ENCODE peak calls at places on chromosomes 13 and 19, in eight cellular contexts. H is colonic mucosa, X is pancreas, Z is IMR-90, E is neural progenitor cell, G is tibial nerve, K is fibroblast of lung, W is trophoblast cell. U is an unnamed sample. For H3K4me1, the result is how much of the 10 kb centered on the place peaks cover.

GRCh38 chr13:74325106-74325505 is 190.9 kb upstream of the KLF12 start:
- DNase-seq in W (no peak), G (no peak), X (peak), H (no peak), E (no peak), K (peak), Z (peak), U (no peak)

GRCh38 chr19:47377801-47378200 is 28.7 kb downstream of the DHX34 start:
- DNase-seq in E (no peak), H (no peak), Z (no peak), X (no peak), G (no peak), K (no peak), W (no peak), U (no peak)

GRCh38 chr13:40061466-40062450 is 406.3 kb downstream of the COG6 start:
- DNase-seq in H (no peak), Z (no peak), X (peak), K (peak), W (no peak), E (no peak), G (no peak), U (no peak)

GRCh38 chr13:24159921-24160324 is 597 bp upstream of the SPATA13 start:
- DNase-seq in K (peak), Z (no peak), X (no peak), W (no peak), H (no peak), G (no peak), E (peak), U (no peak)

GRCh38 chr13:97057196-97057595 is 62.9 kb upstream of the OXGR1 start:
- DNase-seq in X (no peak), G (no peak), H (no peak), W (no peak), Z (no peak), K (peak), E (no peak), U (no peak)

GRCh38 chr19:31534231-31534630 is 185.0 kb upstream of the TSHZ3 start:
- DNase-seq in E (no peak), G (no peak), W (no peak), H (no peak), Z (no peak), K (no peak), X (no peak), U (no peak)

GRCh38 chr19:19115954-19116353 is 22.3 kb downstream of the TMEM161A start:
- DNase-seq in X (peak), Z (no peak), H (peak), K (no peak), E (peak), G (no peak), W (peak), U (no peak)

GRCh38 chr19:34363094-34363493 is 1.9 kb upstream of the GPI start:
- DNase-seq in W (no peak), K (no peak), G (no peak), H (no peak), Z (no peak), X (no peak), E (peak), U (no peak)

GRCh38 chr13:79749985-79750551 is 269.1 kb downstream of the NDFIP2 start:
- DNase-seq in H (no peak), K (peak), Z (peak), E (peak), X (peak), G (peak), W (peak), U (peak)

DNA sequence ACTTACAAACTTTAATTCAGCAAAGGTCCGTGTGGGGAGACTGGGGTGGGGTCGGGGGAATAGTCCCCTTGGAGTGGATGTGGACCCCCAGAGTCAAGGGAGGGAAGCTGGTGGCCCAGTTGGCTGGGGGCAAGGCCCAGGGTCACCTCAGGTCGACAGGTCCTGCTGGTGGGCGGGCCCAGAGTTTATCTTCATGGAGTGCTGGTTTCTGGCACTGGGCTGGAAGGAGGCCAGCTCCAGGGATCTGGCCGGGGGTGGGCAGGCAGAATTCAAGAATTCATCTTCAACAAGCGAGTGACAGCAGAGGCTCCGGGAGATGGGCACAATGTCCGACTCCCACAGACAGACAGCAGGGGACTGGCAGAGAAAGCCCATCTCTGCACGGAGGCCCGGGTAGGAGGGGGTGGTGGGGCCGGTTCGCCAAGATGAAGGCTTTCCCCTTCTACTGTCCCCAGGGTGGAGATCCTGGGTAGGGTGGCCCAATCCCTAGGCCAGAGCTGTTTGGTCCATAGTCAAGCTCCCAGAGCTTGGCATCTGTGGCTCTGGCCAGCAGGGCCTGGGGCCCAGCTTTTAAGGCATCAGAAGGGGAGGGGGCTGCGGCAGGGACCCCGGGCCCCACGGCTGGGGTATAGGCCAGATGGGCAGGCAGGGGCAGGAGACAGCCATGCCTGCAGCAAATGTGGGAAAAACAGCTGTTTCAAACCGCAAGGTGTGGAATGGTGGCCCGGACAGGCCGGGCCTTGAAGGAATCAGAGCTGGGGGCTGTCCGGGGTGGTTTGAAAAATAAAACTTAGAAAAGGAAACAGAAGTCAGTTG is 622 bp upstream of the FDX2 start:
- DNase-seq in K (no peak), X (peak), Z (no peak), W (no peak), H (peak), G (no peak), E (no peak), U (no peak)
- H3K4me3 ChIP-seq in K (no peak), X (no peak), Z (no peak), W (no peak), H (peak), G (peak), E (peak), U (peak)

GRCh38 chr13:99218545-99218944 is 17.9 kb downstream of the UBAC2 start:
- DNase-seq in K (peak), W (no peak), E (peak), H (no peak), Z (peak), X (peak), G (no peak), U (peak)

GRCh38 chr13:99217461-99218101 is 16.9 kb downstream of the UBAC2 start:
- DNase-seq in K (no peak), Z (no peak), H (no peak), G (no peak), X (no peak), W (no peak), E (no peak), U (no peak)

GRCh38 chr13:99218126-99218525 is 17.5 kb downstream of the UBAC2 start:
- DNase-seq in G (no peak), Z (no peak), K (no peak), W (no peak), X (no peak), H (no peak), E (no peak), U (no peak)

GRCh38 chr13:99220199-99220931 is 19.7 kb downstream of the UBAC2 start:
- DNase-seq in G (no peak), W (no peak), E (no peak), X (no peak), K (no peak), Z (no peak), H (no peak), U (no peak)

GRCh38 chr13:99218969-99219368 is 18.3 kb downstream of the UBAC2 start:
- DNase-seq in W (no peak), G (no peak), E (no peak), H (no peak), X (no peak), K (no peak), Z (no peak), U (no peak)
- H3K4me1 ChIP-seq in W (under half), G (under half), E (under half), H (under half), X (under half), K (under half), Z (under half), U (half or more)

GRCh38 chr19:14265285-14266036 is 59.5 kb upstream of the ADGRL1 start:
- DNase-seq in X (no peak), W (no peak), H (no peak), Z (no peak), E (peak), G (no peak), K (no peak), U (no peak)
- H3K27ac ChIP-seq in X (no peak), W (no peak), H (no peak), Z (no peak), E (no peak), G (no peak), K (no peak), U (no peak)

DNA sequence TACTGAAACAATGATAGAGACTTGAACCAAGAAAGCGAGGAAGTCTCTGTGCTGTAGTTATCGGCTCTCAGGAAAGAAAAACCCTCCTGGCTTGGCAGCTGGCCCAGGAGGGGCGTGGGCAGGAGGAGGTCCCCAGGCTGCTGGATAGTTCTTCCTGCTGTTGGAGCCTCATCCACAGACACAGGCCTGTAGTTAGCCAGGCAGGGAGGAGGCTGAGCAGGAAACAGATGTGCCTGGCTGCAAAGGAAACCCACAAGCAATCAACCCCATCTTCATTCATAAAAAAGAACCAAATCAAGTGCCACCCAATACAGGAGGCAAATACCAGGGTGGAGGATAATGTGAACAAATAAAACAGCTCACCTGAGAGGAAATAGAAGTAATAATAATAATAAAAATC is 86.2 kb downstream of the IRS2 start:
- DNase-seq in H (peak), K (peak), G (peak), W (no peak), Z (peak), X (no peak), E (no peak), U (peak)
- H3K4me3 ChIP-seq in H (no peak), K (no peak), G (no peak), W (no peak), Z (no peak), X (no peak), E (no peak), U (no peak)